ENCODE peak calls at places on chromosomes 7 and 10, in five cellular contexts. One of them, this sample, is unnamed.

GRCh38 chr7:18667466-18667865 is 171.9 kb downstream of the HDAC9 start:
- DNase-seq in astrocyte of the spinal cord: peak
- DNase-seq in esophagus squamous epithelium: no peak
- DNase-seq in bronchial epithelial cell: peak
- DNase-seq in IMR-90: peak
- DNase-seq in this sample: no peak

GRCh38 chr7:97697396-97697795 is 34.5 kb upstream of the TAC1 start:
- DNase-seq in esophagus squamous epithelium: no peak
- DNase-seq in bronchial epithelial cell: no peak
- DNase-seq in IMR-90: no peak
- DNase-seq in astrocyte of the spinal cord: no peak
- DNase-seq in this sample: no peak

GRCh38 chr10:61640876-61641275 is 21.9 kb upstream of the CABCOCO1 start:
- DNase-seq in esophagus squamous epithelium: no peak
- DNase-seq in bronchial epithelial cell: no peak
- DNase-seq in IMR-90: no peak
- DNase-seq in astrocyte of the spinal cord: no peak
- DNase-seq in this sample: no peak

GRCh38 chr10:104680467-104681401 is 39.6 kb downstream of the SORCS3 start:
- DNase-seq in astrocyte of the spinal cord: peak
- DNase-seq in bronchial epithelial cell: peak
- DNase-seq in esophagus squamous epithelium: no peak
- DNase-seq in IMR-90: no peak
- DNase-seq in this sample: no peak

GRCh38 chr10:123129553-123130271 is 6.1 kb upstream of the HMX3 start:
- DNase-seq in astrocyte of the spinal cord: no peak
- DNase-seq in bronchial epithelial cell: peak
- DNase-seq in IMR-90: no peak
- DNase-seq in esophagus squamous epithelium: no peak
- DNase-seq in this sample: no peak

GRCh38 chr10:101574354-101574753 is 13.7 kb downstream of the POLL start:
- DNase-seq in bronchial epithelial cell: no peak
- DNase-seq in IMR-90: no peak
- DNase-seq in astrocyte of the spinal cord: no peak
- DNase-seq in esophagus squamous epithelium: no peak
- DNase-seq in this sample: no peak

GRCh38 chr10:121593676-121594075 is 4.6 kb downstream of the FGFR2 start:
- DNase-seq in astrocyte of the spinal cord: no peak
- DNase-seq in bronchial epithelial cell: no peak
- DNase-seq in IMR-90: no peak
- DNase-seq in esophagus squamous epithelium: no peak
- DNase-seq in this sample: no peak

GRCh38 chr7:52431082-52431815 is 604.2 kb upstream of the POM121L12 start:
- DNase-seq in esophagus squamous epithelium: no peak
- DNase-seq in astrocyte of the spinal cord: no peak
- DNase-seq in bronchial epithelial cell: no peak
- DNase-seq in IMR-90: no peak
- DNase-seq in this sample: no peak

GRCh38 chr7:27361522-27361921 is 118.9 kb downstream of the EVX1 start:
- DNase-seq in IMR-90: no peak
- DNase-seq in bronchial epithelial cell: no peak
- DNase-seq in astrocyte of the spinal cord: no peak
- DNase-seq in esophagus squamous epithelium: no peak
- DNase-seq in this sample: no peak

GRCh38 chr10:22042557-22043326 is 39.2 kb upstream of the DNAJC1 start:
- DNase-seq in bronchial epithelial cell: peak
- DNase-seq in IMR-90: no peak
- DNase-seq in esophagus squamous epithelium: no peak
- DNase-seq in astrocyte of the spinal cord: peak
- DNase-seq in this sample: no peak

GRCh38 chr10:122229678-122230077 is 41.4 kb upstream of the BTBD16 start:
- DNase-seq in IMR-90: no peak
- DNase-seq in esophagus squamous epithelium: no peak
- DNase-seq in astrocyte of the spinal cord: no peak
- DNase-seq in bronchial epithelial cell: no peak
- DNase-seq in this sample: no peak

DNA sequence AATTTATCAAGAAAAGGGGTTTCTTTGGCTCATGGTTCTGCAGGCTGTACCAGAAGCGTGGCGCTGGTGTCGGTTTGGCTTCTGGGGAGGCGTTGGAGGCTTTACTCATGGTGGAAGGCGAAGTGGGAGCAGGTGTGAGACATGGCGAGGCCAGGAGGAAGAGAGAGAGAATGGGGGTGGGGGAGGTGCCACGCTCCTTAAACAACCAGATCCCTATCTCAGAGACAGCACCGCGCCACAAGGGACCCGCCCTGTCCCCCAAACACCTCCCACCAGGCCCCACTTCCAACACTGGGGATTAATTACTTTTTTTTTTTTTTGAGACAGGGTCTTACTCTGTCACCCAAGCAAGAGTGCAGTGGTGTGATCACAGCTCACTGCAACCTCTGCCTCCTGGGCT is 18.0 kb upstream of the SH2B2 start:
- DNase-seq in esophagus squamous epithelium: no peak
- DNase-seq in astrocyte of the spinal cord: no peak
- DNase-seq in IMR-90: no peak
- DNase-seq in bronchial epithelial cell: no peak
- DNase-seq in this sample: no peak
- TF ChIP-seq CTCF in esophagus squamous epithelium: no peak
- TF ChIP-seq CTCF in astrocyte of the spinal cord: no peak
- TF ChIP-seq CTCF in IMR-90: no peak
- TF ChIP-seq CTCF in bronchial epithelial cell: no peak
- TF ChIP-seq CTCF in this sample: no peak

DNA sequence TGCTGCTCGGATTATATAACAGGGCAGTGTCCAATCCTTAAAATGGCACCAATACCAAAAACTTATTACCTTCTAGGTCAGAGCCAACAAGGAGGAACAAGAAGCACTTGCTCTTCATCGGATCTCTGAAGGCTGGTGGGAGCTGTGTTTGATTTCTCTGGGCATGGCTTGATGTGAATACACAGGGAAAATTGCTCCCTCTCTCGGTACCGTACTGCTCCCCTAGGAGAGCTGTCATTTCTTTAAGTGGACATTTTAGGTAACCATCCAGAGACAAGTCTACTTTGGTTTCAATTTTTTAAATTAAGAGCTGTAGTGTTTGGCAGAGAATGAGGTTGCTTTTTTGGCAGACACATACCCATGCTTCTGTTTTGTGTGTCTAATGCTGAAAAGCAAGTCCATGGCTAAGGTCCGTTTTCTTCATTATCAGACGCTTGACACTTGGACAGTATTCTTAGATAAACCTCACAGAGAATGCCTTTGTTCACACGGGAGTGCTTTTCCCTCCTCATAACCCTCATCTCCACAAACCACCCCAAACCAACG is 61.2 kb upstream of the TRIL start:
- DNase-seq in bronchial epithelial cell: peak
- DNase-seq in esophagus squamous epithelium: no peak
- DNase-seq in IMR-90: no peak
- DNase-seq in astrocyte of the spinal cord: no peak
- DNase-seq in this sample: no peak
- TF ChIP-seq CTCF in bronchial epithelial cell: peak
- TF ChIP-seq CTCF in esophagus squamous epithelium: no peak
- TF ChIP-seq CTCF in IMR-90: no peak
- TF ChIP-seq CTCF in astrocyte of the spinal cord: peak
- TF ChIP-seq CTCF in this sample: no peak

GRCh38 chr10:14541379-14541778 is 210.7 kb upstream of the FRMD4A start:
- DNase-seq in esophagus squamous epithelium: no peak
- DNase-seq in IMR-90: no peak
- DNase-seq in astrocyte of the spinal cord: no peak
- DNase-seq in bronchial epithelial cell: no peak
- DNase-seq in this sample: no peak

GRCh38 chr10:14543904-14544210 is 213.1 kb upstream of the FRMD4A start:
- DNase-seq in IMR-90: no peak
- DNase-seq in esophagus squamous epithelium: no peak
- DNase-seq in bronchial epithelial cell: no peak
- DNase-seq in astrocyte of the spinal cord: no peak
- DNase-seq in this sample: no peak

GRCh38 chr10:14545827-14546226 is 215.1 kb upstream of the FRMD4A start:
- DNase-seq in IMR-90: peak
- DNase-seq in astrocyte of the spinal cord: peak
- DNase-seq in bronchial epithelial cell: peak
- DNase-seq in esophagus squamous epithelium: no peak
- DNase-seq in this sample: no peak

GRCh38 chr10:14540611-14541010 is 209.9 kb upstream of the FRMD4A start:
- DNase-seq in astrocyte of the spinal cord: no peak
- DNase-seq in esophagus squamous epithelium: no peak
- DNase-seq in bronchial epithelial cell: no peak
- DNase-seq in IMR-90: no peak
- DNase-seq in this sample: no peak

GRCh38 chr10:14543048-14543903 is 212.6 kb upstream of the FRMD4A start:
- DNase-seq in esophagus squamous epithelium: no peak
- DNase-seq in astrocyte of the spinal cord: peak
- DNase-seq in IMR-90: no peak
- DNase-seq in bronchial epithelial cell: no peak
- DNase-seq in this sample: peak
- TF ChIP-seq CTCF in esophagus squamous epithelium: peak
- TF ChIP-seq CTCF in astrocyte of the spinal cord: peak
- TF ChIP-seq CTCF in IMR-90: peak
- TF ChIP-seq CTCF in bronchial epithelial cell: no peak
- TF ChIP-seq CTCF in this sample: peak

DNA sequence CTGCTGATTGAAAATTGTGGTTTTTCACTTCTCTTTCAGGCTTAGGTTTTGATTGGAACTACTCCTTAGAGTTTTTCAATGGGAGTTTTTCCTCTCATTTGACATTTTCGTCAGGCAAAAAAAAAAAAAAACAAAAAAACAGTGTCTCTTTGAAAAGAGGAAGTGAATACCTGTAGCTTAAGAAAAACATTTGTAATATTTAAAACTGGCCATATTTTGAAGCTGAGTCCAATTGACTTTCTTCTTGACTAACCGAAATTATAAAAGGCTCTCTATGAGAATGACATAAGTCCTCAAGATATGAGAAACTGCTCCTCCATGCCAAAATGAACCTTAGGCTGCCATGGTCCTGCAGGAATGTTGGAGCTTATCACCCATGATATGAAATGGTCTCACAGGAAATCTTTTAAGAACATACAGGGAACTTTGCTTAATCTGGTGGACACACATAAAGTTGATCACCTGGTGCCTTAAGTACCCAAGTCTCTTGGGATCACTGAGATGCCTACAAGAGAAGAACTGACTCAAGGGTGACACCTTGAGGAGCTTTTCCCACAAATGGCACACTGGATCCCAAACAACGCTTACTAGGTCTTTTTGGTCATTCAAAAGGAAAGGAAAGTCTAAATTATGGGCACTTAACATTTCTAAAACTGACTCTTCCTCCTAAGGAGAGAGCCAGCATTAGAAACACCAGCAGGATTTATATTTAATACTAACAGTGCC is 263.4 kb downstream of the CDC14C start:
- DNase-seq in esophagus squamous epithelium: no peak
- DNase-seq in bronchial epithelial cell: peak
- DNase-seq in astrocyte of the spinal cord: no peak
- DNase-seq in IMR-90: no peak
- DNase-seq in this sample: no peak
- TF ChIP-seq CTCF in esophagus squamous epithelium: no peak
- TF ChIP-seq CTCF in bronchial epithelial cell: no peak
- TF ChIP-seq CTCF in astrocyte of the spinal cord: no peak
- TF ChIP-seq CTCF in IMR-90: no peak
- TF ChIP-seq CTCF in this sample: no peak

DNA sequence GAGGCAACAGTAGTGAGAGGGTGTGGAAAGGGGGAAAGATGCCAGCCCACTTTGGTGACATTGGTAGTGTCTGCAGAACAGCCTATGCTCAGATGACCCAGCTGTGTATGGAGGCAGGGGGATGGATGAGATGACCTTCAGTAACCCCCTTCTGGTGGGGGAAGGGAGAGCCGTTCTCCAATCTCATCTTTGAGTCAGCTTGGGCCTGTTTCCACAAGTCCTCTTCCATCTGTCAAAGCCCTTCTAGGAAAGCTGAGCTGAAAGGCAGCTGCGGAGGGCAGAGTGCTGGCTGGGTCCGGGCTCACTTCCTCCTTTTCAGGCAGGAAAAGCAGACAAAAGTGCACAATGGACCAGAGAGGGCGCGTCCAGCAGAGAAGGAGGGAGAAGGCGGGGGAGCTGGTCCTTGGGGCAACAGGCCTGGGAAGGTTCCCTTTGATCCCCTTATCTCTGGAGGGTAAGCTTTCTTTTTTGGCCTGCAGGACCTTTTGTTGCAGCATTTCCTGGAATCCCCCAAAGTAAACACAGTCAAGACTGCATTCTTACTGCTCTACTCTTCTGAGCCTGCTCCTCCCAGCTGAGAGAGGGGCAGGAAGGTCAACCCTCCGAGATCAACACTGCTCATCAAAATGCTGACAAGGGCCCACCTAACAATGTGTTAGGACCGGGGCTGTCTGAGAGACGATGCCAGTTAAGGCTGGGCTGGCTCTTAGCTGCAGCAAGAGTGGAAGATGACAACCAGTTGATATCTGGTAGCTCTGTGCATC is 1.2 kb upstream of the LRMDA start:
- DNase-seq in IMR-90: no peak
- DNase-seq in bronchial epithelial cell: peak
- DNase-seq in astrocyte of the spinal cord: no peak
- DNase-seq in esophagus squamous epithelium: no peak
- DNase-seq in this sample: no peak
- TF ChIP-seq CTCF in IMR-90: no peak
- TF ChIP-seq CTCF in bronchial epithelial cell: no peak
- TF ChIP-seq CTCF in astrocyte of the spinal cord: no peak
- TF ChIP-seq CTCF in esophagus squamous epithelium: no peak
- TF ChIP-seq CTCF in this sample: no peak

GRCh38 chr10:96667401-96667800 is 52.9 kb downstream of the PIK3AP1 start:
- DNase-seq in esophagus squamous epithelium: no peak
- DNase-seq in astrocyte of the spinal cord: peak
- DNase-seq in bronchial epithelial cell: no peak
- DNase-seq in IMR-90: peak
- DNase-seq in this sample: no peak
- TF ChIP-seq CTCF in esophagus squamous epithelium: no peak
- TF ChIP-seq CTCF in astrocyte of the spinal cord: no peak
- TF ChIP-seq CTCF in bronchial epithelial cell: no peak
- TF ChIP-seq CTCF in IMR-90: no peak
- TF ChIP-seq CTCF in this sample: no peak

GRCh38 chr10:103612462-103613365 is 119.2 kb downstream of the NEURL1 start:
- DNase-seq in IMR-90: peak
- DNase-seq in esophagus squamous epithelium: no peak
- DNase-seq in astrocyte of the spinal cord: peak
- DNase-seq in bronchial epithelial cell: peak
- DNase-seq in this sample: no peak
- TF ChIP-seq CTCF in IMR-90: peak
- TF ChIP-seq CTCF in esophagus squamous epithelium: no peak
- TF ChIP-seq CTCF in astrocyte of the spinal cord: no peak
- TF ChIP-seq CTCF in bronchial epithelial cell: no peak
- TF ChIP-seq CTCF in this sample: no peak

DNA sequence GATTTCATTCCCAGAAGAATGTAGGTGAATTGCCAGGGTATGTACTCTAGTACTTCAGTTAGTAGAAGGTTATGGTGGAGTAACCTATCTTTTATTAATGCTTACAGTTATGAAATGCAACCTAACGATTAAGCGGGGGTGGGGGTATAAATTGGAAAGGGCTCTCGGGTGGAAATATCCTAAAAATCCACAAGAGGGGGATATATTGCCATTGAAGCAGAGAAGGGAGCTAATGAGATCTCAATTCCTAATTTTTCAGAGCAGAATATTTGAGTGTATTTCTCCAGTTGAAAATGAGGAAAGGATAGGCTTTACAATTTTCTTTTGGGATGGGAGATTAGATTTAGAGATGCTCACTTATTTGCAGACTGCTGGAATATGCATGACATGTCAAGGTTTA is 90.8 kb downstream of the DNAJB9 start:
- DNase-seq in IMR-90: peak
- DNase-seq in esophagus squamous epithelium: no peak
- DNase-seq in astrocyte of the spinal cord: peak
- DNase-seq in bronchial epithelial cell: no peak
- DNase-seq in this sample: no peak
- TF ChIP-seq CTCF in IMR-90: peak
- TF ChIP-seq CTCF in esophagus squamous epithelium: no peak
- TF ChIP-seq CTCF in astrocyte of the spinal cord: peak
- TF ChIP-seq CTCF in bronchial epithelial cell: no peak
- TF ChIP-seq CTCF in this sample: no peak